ENCODE peak calls at places on chromosomes 12 and 14, in four cellular contexts. G, I, U and P are unnamed samples.

GRCh38 chr12:125284945-125285344 is 219.7 kb downstream of the AACS start:
- DNase-seq in G (no peak), I (no peak), U (no peak), P (no peak)

GRCh38 chr14:60161176-60162107 is 3.8 kb downstream of the DHRS7 start:
- DNase-seq in G (no peak), I (no peak), U (no peak), P (no peak)

GRCh38 chr12:52291267-52291935 is at the start of gene KRT81:
- DNase-seq in G (no peak), I (no peak), U (no peak), P (no peak)

GRCh38 chr14:89282191-89282590 is 134.8 kb downstream of the FOXN3 start:
- DNase-seq in G (no peak), I (no peak), U (no peak), P (no peak)

GRCh38 chr14:74635831-74636230 is 23.8 kb upstream of the LTBP2 start:
- DNase-seq in G (no peak), I (no peak), U (no peak), P (no peak)

GRCh38 chr12:124940393-124941169 is 26.1 kb upstream of the UBC start:
- DNase-seq in G (peak; percentile 83), I (peak; percentile 74), U (peak; percentile 79), P (peak; percentile 81)

GRCh38 chr14:31294736-31295398 is 87.3 kb upstream of the HECTD1 start:
- DNase-seq in G (no peak), I (no peak), U (no peak), P (no peak)

GRCh38 chr14:60094306-60094897 is 2.7 kb downstream of the PCNX4 start:
- DNase-seq in G (no peak), I (peak; percentile 31), U (peak; percentile 11), P (no peak)

GRCh38 chr12:62304560-62304959 is 44.4 kb downstream of the USP15 start:
- DNase-seq in G (no peak), I (no peak), U (no peak), P (no peak)

GRCh38 chr14:54593860-54594259 is 26.9 kb downstream of the SAMD4A start:
- DNase-seq in G (no peak), I (no peak), U (no peak), P (no peak)

GRCh38 chr12:116266631-116267349 is 10.7 kb downstream of the MED13L start:
- DNase-seq in G (no peak), I (no peak), U (no peak), P (no peak)

GRCh38 chr14:100076133-100076532 is 10.9 kb downstream of the EVL start:
- DNase-seq in G (no peak), I (no peak), U (peak; percentile 19), P (no peak)

GRCh38 chr14:22152901-22153300 is 436.1 kb downstream of the DAD1 start:
- DNase-seq in G (no peak), I (no peak), U (no peak), P (no peak)

GRCh38 chr12:34249271-34249670 is 227.0 kb downstream of the ALG10 start:
- DNase-seq in G (no peak), I (no peak), U (no peak), P (no peak)

GRCh38 chr12:14442221-14442881 is 76.9 kb downstream of the ATF7IP start:
- DNase-seq in G (no peak), I (no peak), U (no peak), P (no peak)

GRCh38 chr14:54483073-54483745 is 5.6 kb downstream of the GMFB start:
- DNase-seq in G (no peak), I (no peak), U (no peak), P (no peak)

GRCh38 chr14:31025335-31026075 is at the start of gene AP4S1:
- DNase-seq in G (no peak), I (no peak), U (peak; percentile 53), P (peak; percentile 35)

GRCh38 chr14:66955159-66955558 is 234.1 kb upstream of the GARIN2 start:
- DNase-seq in G (no peak), I (no peak), U (no peak), P (no peak)

GRCh38 chr14:48936881-48937280 is 649.3 kb downstream of the RPS29 start:
- DNase-seq in G (no peak), I (no peak), U (no peak), P (no peak)

GRCh38 chr12:109533487-109533740 is 39.9 kb downstream of the MMAB start:
- DNase-seq in G (no peak), I (no peak), U (no peak), P (no peak)